ENCODE peak calls at places on chromosomes 11 and 22, in eight cellular contexts. Q is CD4-positive, alpha-beta memory T cell; T is stimulated activated CD4-positive, alpha-beta T cell treated with anti-CD3 and anti-CD28 coated beads, Interleukin-4, amount 100 ng/mL, for 48 hours; U is NCI-H1436; V is NCI-H1105; K is fibroblast of pulmonary artery; F is activated CD4-positive, alpha-beta T cell treated with anti-CD3 and anti-CD28 coated beads, Interleukin-2, amount 50 U/mL, for 4 hours; D is stimulated activated CD8-positive, alpha-beta memory T cell treated with anti-CD3 and anti-CD28 coated beads, Interleukin-4, amount 100 ng/mL, for 4 hours. Y is an unnamed sample.

GRCh38 chr11:68295940-68296339 is 16.5 kb upstream of the LRP5 start:
- DNase-seq in D (no peak), V (no peak), Q (no peak), K (no peak), T (no peak), F (no peak), U (no peak), Y (no peak)

GRCh38 chr11:78071717-78072116 is 7.9 kb downstream of the NDUFC2 start:
- DNase-seq in Q (no peak), U (no peak), D (no peak), V (no peak), T (no peak), F (no peak), K (no peak), Y (no peak)

GRCh38 chr11:57482782-57483569 is 22.6 kb downstream of the RTN4RL2 start:
- DNase-seq in T (peak; percentile 58), U (peak; percentile 36), K (no peak), F (peak; percentile 65), Q (peak; percentile 48), D (peak; percentile 51), V (peak; percentile 31), Y (peak; percentile 51)

GRCh38 chr11:131688056-131688693 is 317.8 kb downstream of the NTM start:
- DNase-seq in V (peak; percentile 72), K (peak; percentile 62), U (peak; percentile 3), T (peak; percentile 9), D (no peak), F (no peak), Q (no peak), Y (peak; percentile 45)

GRCh38 chr22:38756631-38757463 is 1.0 kb upstream of the SUN2 start:
- DNase-seq in Q (no peak), F (no peak), T (no peak), U (no peak), K (no peak), V (no peak), D (no peak), Y (no peak)

GRCh38 chr22:46490538-46490937 is 46.9 kb downstream of the CELSR1 start:
- DNase-seq in Q (no peak), T (no peak), V (no peak), K (no peak), D (no peak), F (no peak), U (no peak), Y (no peak)

GRCh38 chr11:1077417-1078119 is 2.9 kb downstream of the MUC2 start:
- DNase-seq in V (no peak), U (no peak), F (no peak), T (no peak), K (no peak), Q (no peak), D (no peak), Y (no peak)

GRCh38 chr11:9613118-9613829 is 39.8 kb downstream of the WEE1 start:
- DNase-seq in U (peak; percentile 87), K (peak; percentile 99), D (peak; percentile 74), V (peak; percentile 87), T (peak; percentile 86), Q (peak; percentile 84), F (peak; percentile 86), Y (peak; percentile 71)

GRCh38 chr11:87038235-87038960 is 664 bp downstream of the TMEM135 start:
- DNase-seq in V (no peak), U (no peak), F (no peak), D (no peak), Q (no peak), K (no peak), T (no peak), Y (no peak)

GRCh38 chr22:26671317-26672059 is 14.1 kb downstream of the MIAT start:
- DNase-seq in K (no peak), T (peak; percentile 59), V (peak; percentile 66), D (peak; percentile 53), U (no peak), F (peak; percentile 57), Q (peak; percentile 74), Y (no peak)

GRCh38 chr11:13721760-13722159 is 53.3 kb downstream of the FAR1 start:
- DNase-seq in K (peak; percentile 38), T (no peak), D (no peak), Q (no peak), U (no peak), F (no peak), V (no peak), Y (no peak)

GRCh38 chr22:47450876-47451475 is 688.5 kb downstream of the TBC1D22A start:
- DNase-seq in K (no peak), Q (no peak), U (no peak), D (no peak), V (no peak), T (no peak), F (no peak), Y (no peak)

GRCh38 chr11:69682221-69682620 is 7.1 kb upstream of the LTO1 start:
- DNase-seq in T (no peak), Q (no peak), V (no peak), D (no peak), U (no peak), F (no peak), K (no peak), Y (no peak)

GRCh38 chr11:120129570-120129969 is 8.3 kb downstream of the TRIM29 start:
- DNase-seq in D (no peak), F (no peak), K (no peak), Q (no peak), V (no peak), U (no peak), T (no peak), Y (no peak)

GRCh38 chr11:46003647-46004046 is 81.2 kb downstream of the LARGE2 start:
- DNase-seq in D (no peak), T (no peak), Q (no peak), V (peak; percentile 4), K (peak; percentile 68), U (no peak), F (no peak), Y (no peak)

GRCh38 chr22:47851586-47851985 is 1089.1 kb downstream of the TBC1D22A start:
- DNase-seq in D (no peak), U (no peak), K (no peak), V (no peak), T (no peak), F (no peak), Q (no peak), Y (no peak)

Y was measured in GM18507.